ENCODE peak calls at places on chromosomes 2 and 18, in five cellular contexts. J, Y, I, D and N are unnamed samples.

GRCh38 chr2:113285816-113286215 is 7.1 kb upstream of the PAX8 start:
- DNase-seq in J (no peak), Y (no peak), I (no peak), D (no peak), N (no peak)

GRCh38 chr2:153391131-153391530 is 87.4 kb downstream of the RPRM start:
- DNase-seq in J (no peak), Y (no peak), I (no peak), D (no peak), N (no peak)

GRCh38 chr2:95278051-95278471 is 3.8 kb downstream of the PROM2 start:
- DNase-seq in J (no peak), Y (no peak), I (no peak), D (no peak), N (no peak)

GRCh38 chr18:25229080-25229479 is 122.9 kb downstream of the ZNF521 start:
- DNase-seq in J (no peak), Y (no peak), I (no peak), D (no peak), N (no peak)

GRCh38 chr2:201809633-201810032 is 3.3 kb downstream of the CDK15 start:
- DNase-seq in J (no peak), Y (no peak), I (no peak), D (no peak), N (no peak)

GRCh38 chr2:111642576-111643327 is 241.2 kb downstream of the ANAPC1 start:
- DNase-seq in J (no peak), Y (no peak), I (no peak), D (no peak), N (no peak)

GRCh38 chr2:160015746-160016145 is 46.7 kb downstream of the PLA2R1 start:
- DNase-seq in J (no peak), Y (no peak), I (no peak), D (no peak), N (no peak)

GRCh38 chr2:241061275-241061674 is 40.8 kb downstream of the MTERF4 start:
- DNase-seq in J (peak), Y (no peak), I (peak), D (no peak), N (peak)

GRCh38 chr2:18362696-18363095 is 197.8 kb downstream of the RDH14 start:
- DNase-seq in J (no peak), Y (no peak), I (no peak), D (no peak), N (no peak)

GRCh38 chr2:69735696-69736095 is 6.2 kb upstream of the ANXA4 start:
- DNase-seq in J (no peak), Y (no peak), I (no peak), D (no peak), N (no peak)

GRCh38 chr18:6058941-6059340 is 163.6 kb upstream of the TMEM200C start:
- DNase-seq in J (peak), Y (peak), I (no peak), D (peak), N (no peak)

GRCh38 chr2:238105506-238106338 is 5.6 kb downstream of the ESPNL start:
- DNase-seq in J (no peak), Y (no peak), I (no peak), D (no peak), N (no peak)

GRCh38 chr2:102110596-102111334 is 31.8 kb upstream of the IL1R1 start:
- DNase-seq in J (no peak), Y (no peak), I (no peak), D (no peak), N (no peak)

GRCh38 chr2:171225302-171225980 is 64.7 kb upstream of the TLK1 start:
- DNase-seq in J (peak), Y (no peak), I (no peak), D (no peak), N (no peak)

GRCh38 chr2:112996635-112997034 is 8.6 kb upstream of the IL36A start:
- DNase-seq in J (no peak), Y (no peak), I (no peak), D (no peak), N (peak)

GRCh38 chr2:6423944-6424343 is 441.8 kb downstream of the CMPK2 start:
- DNase-seq in J (no peak), Y (no peak), I (no peak), D (no peak), N (no peak)

GRCh38 chr2:41167014-41167413 is 715.1 kb upstream of the SLC8A1 start:
- DNase-seq in J (no peak), Y (no peak), I (no peak), D (no peak), N (no peak)

GRCh38 chr2:223314831-223315230 is 262.8 kb downstream of the KCNE4 start:
- DNase-seq in J (no peak), Y (no peak), I (no peak), D (no peak), N (no peak)

GRCh38 chr2:15673919-15674636 is 82.4 kb downstream of the DDX1 start:
- DNase-seq in J (no peak), Y (no peak), I (no peak), D (no peak), N (no peak)

GRCh38 chr2:70965506-70965905 is 12.9 kb upstream of the ANKRD53 start:
- DNase-seq in J (no peak), Y (no peak), I (no peak), D (no peak), N (no peak)

GRCh38 chr18:46418657-46419260 is 238.3 kb downstream of the LOXHD1 start:
- DNase-seq in J (no peak), Y (no peak), I (no peak), D (no peak), N (no peak)

GRCh38 chr2:229273384-229274338 is 2.6 kb upstream of the PID1 start:
- DNase-seq in J (peak), Y (peak), I (peak), D (peak), N (no peak)

GRCh38 chr2:224031358-224031970 is 7.6 kb downstream of the SERPINE2 start:
- DNase-seq in J (no peak), Y (no peak), I (no peak), D (no peak), N (no peak)

GRCh38 chr2:173545364-173545734 is 190.7 kb downstream of the CDCA7 start:
- DNase-seq in J (peak), Y (no peak), I (no peak), D (no peak), N (no peak)